ENCODE peak calls at places on chromosomes 6 and 20, in four cellular contexts. Y is OCI-LY7, C is nephron progenitor cell, X is RWPE1. Z is an unnamed sample.

GRCh38 chr6:46690126-46690525 is 2.4 kb downstream of the TDRD6 start:
- DNase-seq in Y (no peak), C (no peak), X (no peak), Z (no peak)

GRCh38 chr6:110482774-110483400 is 6.5 kb upstream of the SLC22A16 start:
- DNase-seq in Y (no peak), C (no peak), X (no peak), Z (no peak)

GRCh38 chr6:42449917-42450313 is 1.8 kb downstream of the TRERF1 start:
- DNase-seq in Y (no peak), C (no peak), X (no peak), Z (no peak)

GRCh38 chr20:6994452-6994851 is 227.0 kb downstream of the BMP2 start:
- DNase-seq in Y (no peak), C (no peak), X (peak), Z (peak)

GRCh38 chr6:42190784-42191183 is 4.0 kb downstream of the GUCA1B start:
- DNase-seq in Y (no peak), C (no peak), X (no peak), Z (no peak)

GRCh38 chr6:25774120-25774730 is 19.7 kb downstream of the SLC17A4 start:
- DNase-seq in Y (no peak), C (no peak), X (no peak), Z (no peak)

GRCh38 chr6:142871910-142872331 is 73.1 kb downstream of the HIVEP2 start:
- DNase-seq in Y (no peak), C (no peak), X (peak), Z (peak)

GRCh38 chr6:134267917-134268361 is 50.0 kb downstream of the SGK1 start:
- DNase-seq in Y (no peak), C (peak), X (no peak), Z (no peak)

GRCh38 chr6:145069966-145070365 is 665.4 kb downstream of the EPM2A start:
- DNase-seq in Y (no peak), C (no peak), X (no peak), Z (no peak)

GRCh38 chr6:54525731-54526130 is 217.5 kb downstream of the TINAG start:
- DNase-seq in Y (no peak), C (no peak), X (no peak), Z (no peak)

GRCh38 chr6:81911446-81911845 is 159.0 kb upstream of the TENT5A start:
- DNase-seq in Y (no peak), C (no peak), X (no peak), Z (no peak)

GRCh38 chr20:50837532-50838321 is 42.9 kb downstream of the BCAS4 start:
- DNase-seq in Y (peak), C (no peak), X (peak), Z (no peak)

GRCh38 chr6:110524305-110524704 is 47.9 kb upstream of the SLC22A16 start:
- DNase-seq in Y (no peak), C (no peak), X (no peak), Z (no peak)

GRCh38 chr20:44739952-44740351 is 5.7 kb upstream of the KCNK15 start:
- DNase-seq in Y (no peak), C (no peak), X (no peak), Z (no peak)

GRCh38 chr20:48051810-48052491 is 266.7 kb upstream of the SULF2 start:
- DNase-seq in Y (no peak), C (no peak), X (peak), Z (peak)

GRCh38 chr6:53587291-53587690 is 42.4 kb upstream of the GCLC start:
- DNase-seq in Y (no peak), C (no peak), X (no peak), Z (no peak)

GRCh38 chr20:44009679-44009992 is 95.0 kb downstream of the TOX2 start:
- DNase-seq in Y (no peak), C (no peak), X (no peak), Z (no peak)

GRCh38 chr6:6711832-6712231 is 123.3 kb downstream of the LY86 start:
- DNase-seq in Y (peak), C (no peak), X (no peak), Z (no peak)

GRCh38 chr6:292506-293184 is 358 bp downstream of the DUSP22 start:
- DNase-seq in Y (peak), C (peak), X (peak), Z (peak)

GRCh38 chr6:158784505-158784904 is 34.7 kb downstream of the EZR start:
- DNase-seq in Y (no peak), C (no peak), X (peak), Z (peak)

GRCh38 chr6:120407696-120408095 is 926.6 kb downstream of the TBC1D32 start:
- DNase-seq in Y (no peak), C (no peak), X (no peak), Z (no peak)

GRCh38 chr6:105611606-105612005 is 208.7 kb upstream of the PREP start:
- DNase-seq in Y (no peak), C (no peak), X (no peak), Z (no peak)

GRCh38 chr6:1015819-1016218 is 296.1 kb upstream of the FOXQ1 start:
- DNase-seq in Y (no peak), C (peak), X (no peak), Z (peak)

GRCh38 chr6:63272397-63272796 is 47.4 kb downstream of the LGSN start:
- DNase-seq in Y (peak), C (no peak), X (peak), Z (peak)

GRCh38 chr6:169160855-169161560 is 92.6 kb downstream of the THBS2 start:
- DNase-seq in Y (no peak), C (no peak), X (no peak), Z (no peak)

GRCh38 chr6:117890172-117890571 is 16.9 kb upstream of the SLC35F1 start:
- DNase-seq in Y (no peak), C (no peak), X (no peak), Z (no peak)

GRCh38 chr6:21188505-21189223 is 404.9 kb upstream of the SOX4 start:
- DNase-seq in Y (peak), C (no peak), X (peak), Z (no peak)

GRCh38 chr6:37783831-37784584 is 35.5 kb upstream of the ZFAND3 start:
- DNase-seq in Y (no peak), C (peak), X (no peak), Z (no peak)

GRCh38 chr6:26249959-26250805 is 114.8 kb upstream of the BTN3A2 start:
- DNase-seq in Y (no peak), C (peak), X (no peak), Z (peak)

GRCh38 chr20:25178563-25179438 is 16.7 kb upstream of the ENTPD6 start:
- DNase-seq in Y (peak), C (peak), X (peak), Z (peak)

GRCh38 chr6:125014157-125014957 is 52.1 kb downstream of the RNF217 start:
- DNase-seq in Y (peak), C (no peak), X (peak), Z (no peak)

GRCh38 chr20:34108616-34109174 is 3.3 kb downstream of the EIF2S2 start:
- DNase-seq in Y (no peak), C (no peak), X (no peak), Z (no peak)

GRCh38 chr6:134134654-134135053 is 82.2 kb upstream of the SLC2A12 start:
- DNase-seq in Y (no peak), C (no peak), X (no peak), Z (no peak)

GRCh38 chr20:18739785-18740184 is 73.8 kb upstream of the SCP2D1 start:
- DNase-seq in Y (no peak), C (peak), X (no peak), Z (no peak)

GRCh38 chr6:140879861-140880260 is 1252.9 kb upstream of the GJE1 start:
- DNase-seq in Y (no peak), C (no peak), X (peak), Z (no peak)

GRCh38 chr20:13852321-13852720 is 67.5 kb downstream of the NDUFAF5 start:
- DNase-seq in Y (no peak), C (no peak), X (no peak), Z (no peak)

GRCh38 chr6:150336299-150336698 is 32.5 kb upstream of the IYD start:
- DNase-seq in Y (peak), C (no peak), X (peak), Z (peak)

DNA sequence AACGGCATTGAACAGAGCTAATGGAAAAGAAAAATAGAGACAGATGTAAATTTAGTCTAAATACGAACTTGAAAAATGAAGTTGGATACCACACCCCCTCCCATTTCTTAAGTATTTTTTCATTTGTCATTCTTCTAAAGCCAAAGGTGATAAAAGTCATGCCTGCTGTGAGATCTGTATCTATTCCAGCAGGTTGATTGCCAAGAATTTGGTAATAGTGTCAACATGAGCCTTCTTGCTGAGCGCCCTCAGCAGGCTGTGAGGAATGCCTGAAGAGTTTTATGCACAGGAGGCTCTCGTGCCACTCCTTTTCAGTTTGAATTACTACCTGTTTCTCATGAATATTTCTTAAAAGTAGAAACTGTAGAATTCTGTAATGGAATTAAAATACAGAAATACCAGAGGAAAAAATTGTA is 165.4 kb downstream of the QKI start:
- DNase-seq in Y (no peak), C (no peak), X (no peak), Z (no peak)
- TF ChIP-seq CTCF in Y (peak), C (no peak), X (peak), Z (no peak)

DNA sequence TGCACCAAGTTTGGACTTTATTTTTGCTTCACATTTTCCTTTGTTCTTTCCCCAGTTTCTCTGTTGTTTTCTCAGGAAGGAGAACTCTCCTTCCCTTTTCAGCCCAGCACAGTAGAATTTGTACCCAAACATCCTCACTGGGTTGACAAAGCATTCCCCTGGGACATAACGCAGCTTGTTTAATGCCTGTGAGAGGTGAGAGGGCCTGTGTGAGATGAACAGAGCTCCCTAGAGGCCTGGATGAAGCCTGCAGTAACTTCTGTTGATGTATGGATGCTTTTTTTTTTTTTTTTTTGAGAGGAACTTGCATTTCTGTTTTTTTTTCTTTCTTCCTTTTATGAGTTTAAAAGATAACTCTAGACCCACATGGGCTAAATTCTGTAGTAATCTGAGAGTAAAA is 104.9 kb upstream of the SLC22A23 start:
- DNase-seq in Y (peak), C (peak), X (no peak), Z (no peak)
- TF ChIP-seq CTCF in Y (no peak), C (no peak), X (no peak), Z (no peak)

GRCh38 chr6:33779895-33780294 is 9.0 kb downstream of the LEMD2 start:
- DNase-seq in Y (no peak), C (no peak), X (no peak), Z (no peak)

GRCh38 chr6:33777716-33778474 is 11.0 kb downstream of the LEMD2 start:
- DNase-seq in Y (no peak), C (no peak), X (no peak), Z (no peak)

GRCh38 chr6:33781105-33781975 is 7.6 kb downstream of the LEMD2 start:
- DNase-seq in Y (no peak), C (no peak), X (peak), Z (peak)

GRCh38 chr6:33778475-33779121 is 10.3 kb downstream of the LEMD2 start:
- DNase-seq in Y (no peak), C (no peak), X (no peak), Z (no peak)

DNA sequence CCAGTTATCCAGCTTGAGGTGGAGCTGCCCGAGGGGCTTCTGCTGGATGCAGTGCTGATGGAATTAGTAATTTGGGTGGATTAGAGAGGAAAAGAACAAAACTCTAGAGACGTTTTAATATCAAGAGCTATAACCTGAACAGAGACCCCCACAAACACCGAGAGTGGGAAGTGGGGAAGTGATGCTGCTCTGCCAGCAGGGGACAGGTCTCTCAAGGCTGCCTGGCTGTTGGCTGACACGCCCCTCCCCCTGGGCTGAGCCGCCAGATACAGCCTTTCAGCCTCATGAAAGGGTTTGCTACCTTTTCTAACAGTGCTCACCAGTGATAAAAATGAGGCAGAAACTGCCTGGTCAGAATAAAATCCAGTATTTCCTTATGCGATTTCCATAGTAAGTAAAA is 9.6 kb downstream of the LEMD2 start:
- DNase-seq in Y (peak), C (no peak), X (no peak), Z (no peak)
- TF ChIP-seq CTCF in Y (no peak), C (peak), X (no peak), Z (no peak)

GRCh38 chr20:22586645-22587310 is 2.4 kb upstream of the FOXA2 start:
- DNase-seq in Y (no peak), C (peak), X (peak), Z (peak)
- TF ChIP-seq CTCF in Y (no peak), C (peak), X (peak), Z (peak)

GRCh38 chr6:13711384-13711725 is 280 bp downstream of the RANBP9 start:
- DNase-seq in Y (peak), C (no peak), X (no peak), Z (no peak)

GRCh38 chr6:13709698-13710551 is 1.7 kb downstream of the RANBP9 start:
- DNase-seq in Y (peak), C (peak), X (peak), Z (no peak)

GRCh38 chr6:13712485-13712990 is 903 bp upstream of the RANBP9 start:
- DNase-seq in Y (peak), C (no peak), X (no peak), Z (no peak)

GRCh38 chr6:13710552-13711383 is 867 bp downstream of the RANBP9 start:
- DNase-seq in Y (peak), C (peak), X (peak), Z (peak)

DNA sequence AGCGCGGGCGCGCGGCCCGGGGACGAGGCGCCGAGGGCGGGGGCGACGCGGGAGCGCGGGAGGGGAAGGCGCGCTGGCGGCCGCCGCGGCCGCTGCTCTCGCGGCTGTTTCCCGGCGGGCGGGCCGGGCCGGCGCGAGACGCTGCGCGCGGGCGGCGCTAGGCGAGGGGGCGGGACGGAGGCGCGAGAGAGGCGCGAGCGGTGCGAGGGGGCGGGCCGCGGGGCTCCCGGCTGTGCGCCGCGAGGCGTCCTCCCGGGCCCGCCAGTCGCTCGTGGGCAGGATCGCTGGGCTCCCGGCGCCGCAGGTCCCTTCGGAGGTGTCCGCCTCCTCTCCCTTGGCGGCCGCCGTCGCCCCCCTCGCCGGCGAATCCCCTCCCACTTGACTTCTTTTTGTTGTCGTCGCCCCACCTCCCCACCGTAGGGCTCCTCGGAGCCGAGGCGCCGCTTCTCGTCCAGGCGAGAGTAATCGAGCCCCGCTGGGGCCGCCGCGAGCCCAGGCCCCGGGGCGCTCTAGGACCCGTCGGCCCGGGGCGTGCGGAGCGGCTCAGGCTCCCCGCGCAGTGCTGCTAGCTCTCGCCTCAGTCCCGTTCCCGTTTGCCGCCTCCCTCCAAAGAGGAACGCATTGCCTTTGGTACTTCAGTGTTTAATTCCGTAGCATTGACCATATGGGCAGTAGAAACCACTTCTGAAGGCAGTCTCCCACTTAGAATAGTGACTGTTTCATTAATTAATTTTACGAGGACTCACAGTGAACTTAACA is at the start of gene RANBP9:
- DNase-seq in Y (peak), C (peak), X (peak), Z (peak)
- TF ChIP-seq CTCF in Y (no peak), C (no peak), X (no peak), Z (no peak)

DNA sequence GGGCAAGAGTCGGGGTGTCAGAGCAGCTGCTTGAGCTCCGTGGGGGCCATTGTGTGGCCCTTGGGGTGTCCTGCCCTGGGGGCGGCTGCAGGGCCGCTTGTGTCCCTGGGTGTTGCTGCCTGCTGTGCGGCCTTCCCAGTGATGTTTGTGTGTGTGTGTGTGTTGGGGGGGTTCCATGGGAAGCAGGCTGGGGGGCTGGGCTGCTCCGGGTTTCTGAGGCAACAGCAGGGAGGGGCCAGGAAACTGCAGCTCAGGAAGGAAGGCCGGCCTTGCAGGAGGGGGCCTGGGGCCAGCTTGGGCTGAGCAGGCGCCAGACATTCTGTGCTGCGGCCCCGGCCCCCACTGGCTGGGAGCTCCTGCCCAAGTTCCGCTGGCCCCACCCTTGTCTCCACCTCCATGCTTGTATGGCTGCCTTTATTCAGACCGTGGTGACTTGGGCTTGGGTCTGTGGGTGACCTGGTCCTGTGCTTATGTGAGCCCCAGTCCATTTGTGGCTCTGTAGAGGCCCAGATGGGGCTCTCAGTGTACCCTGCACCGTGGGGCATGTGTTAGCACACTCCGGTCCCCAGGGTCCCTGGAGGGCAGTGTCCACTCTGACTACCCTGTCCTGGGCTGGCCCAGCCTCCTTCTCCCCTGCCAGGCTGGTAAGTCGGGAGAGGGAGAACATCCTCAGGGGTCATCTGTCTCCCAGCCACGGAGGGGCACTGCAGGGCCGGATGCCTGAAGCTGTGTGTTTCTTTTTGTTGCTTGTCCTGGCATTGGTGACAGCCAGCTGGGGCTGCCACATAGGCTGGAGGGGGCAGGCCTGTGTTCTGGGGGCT is 4.6 kb upstream of the SOX18 start:
- DNase-seq in Y (peak), C (peak), X (no peak), Z (peak)
- TF ChIP-seq CTCF in Y (peak), C (no peak), X (no peak), Z (no peak)